ENCODE peak calls at places on chromosomes 12 and 14, in five cellular contexts. U is GM23248, V is fibroblast of mammary gland, W is SJCRH30, C is NCI-H748 treated with DMSO at 0.1 percent for 48 hours. Q is an unnamed sample.

GRCh38 chr12:117985182-117985581 is 16.4 kb upstream of the KSR2 start:
- DNase-seq in U (peak; percentile 24), V (no peak), W (no peak), C (no peak), Q (no peak)

GRCh38 chr12:1606021-1606622 is 11.7 kb upstream of the FBXL14 start:
- DNase-seq in U (peak; percentile 93), V (peak; percentile 90), W (peak; percentile 98), C (no peak), Q (peak; percentile 49)

GRCh38 chr12:65937806-65938205 is 113.5 kb downstream of the HMGA2 start:
- DNase-seq in U (no peak), V (no peak), W (no peak), C (no peak), Q (no peak)

GRCh38 chr12:26028953-26029740 is 70.7 kb downstream of the RASSF8 start:
- DNase-seq in U (peak; percentile 72), V (peak; percentile 71), W (peak; percentile 55), C (peak; percentile 24), Q (peak; percentile 49)

GRCh38 chr12:116384629-116385485 is 107.4 kb upstream of the MED13L start:
- DNase-seq in U (peak; percentile 82), V (peak; percentile 90), W (no peak), C (no peak), Q (peak; percentile 37)

GRCh38 chr14:45664668-45665356 is 411.8 kb upstream of the MIS18BP1 start:
- DNase-seq in U (no peak), V (no peak), W (no peak), C (no peak), Q (no peak)

GRCh38 chr14:39322807-39323206 is 89.1 kb downstream of the MIA2 start:
- DNase-seq in U (peak; percentile 14), V (peak; percentile 21), W (no peak), C (no peak), Q (peak; percentile 14)

GRCh38 chr12:30314506-30315100 is 381.1 kb downstream of the IPO8 start:
- DNase-seq in U (no peak), V (no peak), W (no peak), C (no peak), Q (no peak)

GRCh38 chr12:106690569-106690968 is 83.9 kb upstream of the RIC8B start:
- DNase-seq in U (no peak), V (no peak), W (no peak), C (no peak), Q (no peak)

GRCh38 chr14:66495214-66496098 is 9.3 kb downstream of the CCDC196 start:
- DNase-seq in U (peak; percentile 72), V (peak; percentile 82), W (peak; percentile 82), C (peak; percentile 30), Q (peak; percentile 69)

GRCh38 chr12:7498832-7499231 is 4.7 kb downstream of the CD163 start:
- DNase-seq in U (peak; percentile 91), V (peak; percentile 97), W (no peak), C (no peak), Q (peak; percentile 76)

GRCh38 chr12:48615681-48616080 is 45.8 kb upstream of the LALBA start:
- DNase-seq in U (peak; percentile 9), V (no peak), W (peak; percentile 95), C (no peak), Q (no peak)

GRCh38 chr12:92144631-92145480 is 790 bp downstream of the BTG1 start:
- DNase-seq in U (peak; percentile 83), V (peak; percentile 65), W (peak; percentile 66), C (peak; percentile 96), Q (peak; percentile 45)

GRCh38 chr12:48454675-48455074 is 17.7 kb upstream of the ANP32D start:
- DNase-seq in U (peak; percentile 49), V (peak; percentile 57), W (peak; percentile 30), C (no peak), Q (peak; percentile 37)

GRCh38 chr12:46219892-46220655 is 48.8 kb downstream of the SLC38A1 start:
- DNase-seq in U (peak; percentile 92), V (peak; percentile 81), W (no peak), C (no peak), Q (peak; percentile 68)

GRCh38 chr12:131911851-131912525 is 17.1 kb upstream of the PUS1 start:
- DNase-seq in U (no peak), V (peak; percentile 11), W (no peak), C (no peak), Q (no peak)

GRCh38 chr12:130017571-130018449 is 114.0 kb upstream of the TMEM132D start:
- DNase-seq in U (peak; percentile 28), V (no peak), W (peak; percentile 72), C (peak; percentile 38), Q (no peak)

GRCh38 chr12:106247731-106248176 is at the start of gene CKAP4:
- DNase-seq in U (peak; percentile 93), V (peak; percentile 69), W (peak; percentile 65), C (peak; percentile 27), Q (peak; percentile 94)

GRCh38 chr12:116033765-116034164 is 243.7 kb downstream of the MED13L start:
- DNase-seq in U (no peak), V (no peak), W (no peak), C (no peak), Q (no peak)

GRCh38 chr14:103762011-103762410 is 46.4 kb downstream of the ZFYVE21 start:
- DNase-seq in U (peak; percentile 32), V (no peak), W (no peak), C (no peak), Q (no peak)

GRCh38 chr12:107580750-107581529 is 104.7 kb upstream of the PWP1 start:
- DNase-seq in U (peak; percentile 38), V (no peak), W (no peak), C (no peak), Q (peak; percentile 56)

GRCh38 chr12:16243487-16244412 is 33.7 kb downstream of the SLC15A5 start:
- DNase-seq in U (no peak), V (no peak), W (no peak), C (no peak), Q (no peak)

GRCh38 chr14:62743569-62743968 is 301.7 kb downstream of the KCNH5 start:
- DNase-seq in U (no peak), V (no peak), W (no peak), C (no peak), Q (no peak)

GRCh38 chr14:61129168-61129745 is 148.2 kb downstream of the SLC38A6 start:
- DNase-seq in U (no peak), V (no peak), W (no peak), C (no peak), Q (no peak)

GRCh38 chr12:57232156-57232756 is 2.7 kb downstream of the SHMT2 start:
- DNase-seq in U (peak; percentile 39), V (no peak), W (no peak), C (no peak), Q (no peak)

GRCh38 chr14:23120405-23121251 is 1.6 kb upstream of the CEBPE start:
- DNase-seq in U (peak; percentile 93), V (peak; percentile 82), W (peak; percentile 94), C (peak; percentile 72), Q (peak; percentile 92)

GRCh38 chr12:31651893-31652521 is 7.5 kb upstream of the ETFBKMT start:
- DNase-seq in U (no peak), V (peak; percentile 82), W (no peak), C (peak; percentile 98), Q (no peak)

GRCh38 chr12:22231836-22232235 is 102.7 kb downstream of the ST8SIA1 start:
- DNase-seq in U (peak; percentile 5), V (peak; percentile 16), W (no peak), C (no peak), Q (no peak)

GRCh38 chr12:1814266-1814665 is 6.1 kb upstream of the LRTM2 start:
- DNase-seq in U (no peak), V (no peak), W (no peak), C (no peak), Q (no peak)

GRCh38 chr14:58491593-58491992 is 64.1 kb downstream of the KIAA0586 start:
- DNase-seq in U (peak; percentile 50), V (peak; percentile 7), W (no peak), C (no peak), Q (peak; percentile 35)

GRCh38 chr12:55716582-55717396 is 943 bp downstream of the BLOC1S1 start:
- DNase-seq in U (peak; percentile 49), V (peak; percentile 77), W (peak; percentile 81), C (peak; percentile 51), Q (no peak)

GRCh38 chr12:98998697-98999299 is 353.7 kb downstream of the APAF1 start:
- DNase-seq in U (peak; percentile 68), V (peak; percentile 53), W (peak; percentile 64), C (peak; percentile 55), Q (peak; percentile 66)

GRCh38 chr12:9114946-9115345 is 773 bp downstream of the A2M start:
- DNase-seq in U (peak; percentile 4), V (no peak), W (no peak), C (no peak), Q (no peak)

GRCh38 chr14:71523630-71524320 is 408.5 kb upstream of the RGS6 start:
- DNase-seq in U (peak; percentile 21), V (peak; percentile 42), W (no peak), C (no peak), Q (no peak)

GRCh38 chr12:57058454-57058853 is 8.5 kb upstream of the MYO1A start:
- DNase-seq in U (no peak), V (no peak), W (no peak), C (no peak), Q (no peak)

GRCh38 chr14:85604671-85605070 is 74.7 kb downstream of the FLRT2 start:
- DNase-seq in U (no peak), V (no peak), W (no peak), C (no peak), Q (no peak)

GRCh38 chr14:77804592-77804991 is 4.7 kb downstream of the ADCK1 start:
- DNase-seq in U (peak; percentile 36), V (peak; percentile 27), W (peak; percentile 36), C (no peak), Q (peak; percentile 18)

GRCh38 chr14:105083926-105084685 is 18.9 kb upstream of the GPR132 start:
- DNase-seq in U (no peak), V (no peak), W (no peak), C (no peak), Q (no peak)

Q was measured in AG20443.